ENCODE peak calls at places on chromosomes 3 and 15, in four cellular contexts. E is left colon, T is amniotic epithelial cell, Q is HFF-Myc. R is an unnamed sample.

GRCh38 chr3:185075547-185075946 is 77.3 kb downstream of the C3orf70 start:
- DNase-seq in E (no peak), T (no peak), Q (no peak), R (no peak)

GRCh38 chr3:189340680-189341460 is 169.1 kb downstream of the TPRG1 start:
- DNase-seq in E (no peak), T (peak), Q (no peak), R (no peak)

GRCh38 chr3:113138839-113139743 is 72.3 kb upstream of the BOC start:
- DNase-seq in T (no peak), Q (no peak), E (no peak), R (no peak)

GRCh38 chr3:51371943-51372557 is 13.0 kb upstream of the MANF start:
- DNase-seq in T (peak), Q (peak), E (peak), R (peak)

GRCh38 chr15:96330450-96331140 is at the start of gene NR2F2:
- DNase-seq in E (peak), T (peak), Q (peak), R (peak)

GRCh38 chr3:72699631-72700030 is 148.6 kb downstream of the SHQ1 start:
- DNase-seq in T (no peak), E (no peak), Q (no peak), R (no peak)

GRCh38 chr3:114878119-114878839 is 268.8 kb downstream of the ZBTB20 start:
- DNase-seq in T (peak), E (no peak), Q (no peak), R (no peak)

GRCh38 chr15:36356978-36357582 is 222.3 kb upstream of the CDIN1 start:
- DNase-seq in Q (no peak), E (no peak), T (peak), R (no peak)

GRCh38 chr3:119664370-119664769 is 4.0 kb upstream of the POPDC2 start:
- DNase-seq in T (no peak), Q (no peak), E (no peak), R (no peak)

GRCh38 chr3:117868766-117869165 is 1159.2 kb downstream of the TUSC7 start:
- DNase-seq in Q (no peak), E (no peak), T (no peak), R (no peak)

GRCh38 chr3:11914651-11915050 is 68.0 kb upstream of the TAMM41 start:
- DNase-seq in T (no peak), Q (no peak), E (no peak), R (no peak)

GRCh38 chr3:156483426-156483825 is 71.5 kb downstream of the SSR3 start:
- DNase-seq in E (no peak), T (peak), Q (peak), R (no peak)

GRCh38 chr3:156792945-156793344 is 33.2 kb upstream of the LEKR1 start:
- DNase-seq in T (no peak), Q (no peak), E (no peak), R (no peak)

GRCh38 chr3:157669403-157669802 is 166.2 kb upstream of the VEPH1 start:
- DNase-seq in E (no peak), Q (peak), T (no peak), R (no peak)

GRCh38 chr3:10561942-10562565 is 56.7 kb upstream of the ATP2B2 start:
- DNase-seq in T (no peak), Q (no peak), E (no peak), R (no peak)

GRCh38 chr3:124295358-124295757 is 303.4 kb upstream of the ROPN1 start:
- DNase-seq in T (no peak), E (no peak), Q (no peak), R (no peak)

GRCh38 chr15:45970542-45970941 is 335.7 kb downstream of the SQOR start:
- DNase-seq in E (no peak), T (no peak), Q (no peak), R (no peak)

GRCh38 chr15:57375827-57376694 is at the start of gene CGNL1:
- DNase-seq in E (peak), T (no peak), Q (no peak), R (no peak)

GRCh38 chr3:30723211-30723610 is 116.8 kb downstream of the TGFBR2 start:
- DNase-seq in Q (no peak), E (no peak), T (no peak), R (no peak)

GRCh38 chr3:111739241-111739952 is 119.7 kb upstream of the PHLDB2 start:
- DNase-seq in E (no peak), Q (no peak), T (peak), R (no peak)

GRCh38 chr3:53071882-53072431 is 26.1 kb upstream of the SFMBT1 start:
- DNase-seq in E (no peak), T (no peak), Q (no peak), R (no peak)

R was measured in ureter.